ENCODE peak calls at places on chromosomes 1 and 21, in five cellular contexts. H is breast epithelium, K is adrenal gland, J is right cardiac atrium, O is left ventricle myocardium inferior. P is an unnamed sample. For H3K4me1, the result is how much of the 10 kb centered on the place peaks cover.

GRCh38 chr1:169109561-169110134 is 3.2 kb downstream of the ATP1B1 start:
- DNase-seq in K (peak), H (peak), J (peak), O (peak), P (no peak)

GRCh38 chr1:241902376-241903067 is 54.5 kb downstream of the EXO1 start:
- DNase-seq in J (no peak), H (no peak), O (no peak), K (no peak), P (no peak)

GRCh38 chr21:46060596-46061061 is 37.3 kb upstream of the COL6A2 start:
- DNase-seq in J (peak), H (no peak), K (peak), O (peak), P (no peak)

GRCh38 chr1:186828612-186829542 is at the start of gene PLA2G4A:
- DNase-seq in H (no peak), O (peak), K (peak), J (peak), P (no peak)

GRCh38 chr1:33494929-33495328 is 22.5 kb downstream of the ZSCAN20 start:
- DNase-seq in K (no peak), H (no peak), J (no peak), O (no peak), P (no peak)

GRCh38 chr1:24418898-24419628 is 3.5 kb downstream of the NIPAL3 start:
- DNase-seq in H (peak), J (peak), O (no peak), K (no peak), P (peak)

GRCh38 chr1:85865183-85865582 is 156.9 kb upstream of the ZNHIT6 start:
- DNase-seq in H (no peak), J (no peak), K (no peak), O (no peak), P (no peak)

GRCh38 chr1:26234644-26235384 is 814 bp downstream of the CEP85 start:
- DNase-seq in H (no peak), J (no peak), K (no peak), O (no peak), P (peak)

GRCh38 chr1:95431216-95431615 is 197.2 kb downstream of the RWDD3 start:
- DNase-seq in J (no peak), K (no peak), H (no peak), O (no peak), P (no peak)

GRCh38 chr1:178725603-178726517 is 816 bp downstream of the RALGPS2 start:
- DNase-seq in J (peak), K (peak), H (peak), O (peak), P (peak)

GRCh38 chr1:184905601-184906322 is 68.5 kb downstream of the NIBAN1 start:
- DNase-seq in O (no peak), J (no peak), K (no peak), H (no peak), P (no peak)

GRCh38 chr1:31005198-31005597 is 60.3 kb downstream of the PUM1 start:
- DNase-seq in J (no peak), K (no peak), H (no peak), O (no peak), P (no peak)

GRCh38 chr1:101004061-101004460 is 21.5 kb downstream of the DPH5 start:
- DNase-seq in H (no peak), O (no peak), J (no peak), K (no peak), P (no peak)

GRCh38 chr1:194279975-194280374 is 1093.6 kb upstream of the B3GALT2 start:
- DNase-seq in O (no peak), K (no peak), J (no peak), H (no peak), P (no peak)

GRCh38 chr1:116990612-116991151 is 10.9 kb upstream of the CD101 start:
- DNase-seq in J (peak), K (peak), O (peak), H (peak), P (no peak)

GRCh38 chr1:171381866-171382210 is 67.9 kb downstream of the FMO4 start:
- DNase-seq in J (no peak), H (no peak), K (no peak), O (no peak), P (no peak)

GRCh38 chr1:222454782-222455181 is 93.1 kb downstream of the HHIPL2 start:
- DNase-seq in O (peak), H (no peak), K (peak), J (peak), P (no peak)

GRCh38 chr1:42669936-42670335 is 11.7 kb downstream of the PPIH start:
- DNase-seq in H (no peak), J (no peak), O (no peak), K (no peak), P (no peak)

GRCh38 chr1:156676820-156677615 is at the start of gene NES:
- DNase-seq in H (no peak), K (peak), O (peak), J (peak), P (peak)

GRCh38 chr21:45545236-45545570 is 3.0 kb upstream of the SLC19A1 start:
- DNase-seq in O (no peak), H (no peak), K (no peak), J (no peak), P (no peak)

GRCh38 chr1:235326719-235327558 is 1.0 kb downstream of the ARID4B start:
- DNase-seq in H (no peak), J (peak), K (peak), O (peak), P (peak)

GRCh38 chr1:100187912-100188311 is 9.9 kb upstream of the LRRC39 start:
- DNase-seq in K (peak), O (peak), H (no peak), J (peak), P (no peak)

GRCh38 chr1:231387770-231388669 is 34.1 kb downstream of the EGLN1 start:
- DNase-seq in H (no peak), O (no peak), J (no peak), K (no peak), P (no peak)

GRCh38 chr1:231385118-231385748 is 36.9 kb downstream of the EGLN1 start:
- DNase-seq in O (no peak), J (no peak), H (no peak), K (no peak), P (no peak)

GRCh38 chr1:231390071-231390470 is 32.0 kb downstream of the EGLN1 start:
- DNase-seq in H (no peak), O (no peak), J (no peak), K (no peak), P (no peak)

GRCh38 chr1:231383159-231383855 is 38.8 kb downstream of the EGLN1 start:
- DNase-seq in J (no peak), O (no peak), H (no peak), K (no peak), P (no peak)

GRCh38 chr1:231386472-231386871 is 35.6 kb downstream of the EGLN1 start:
- DNase-seq in H (no peak), K (no peak), O (no peak), J (no peak), P (no peak)
- H3K4me1 ChIP-seq in H (under half), K (under half), O (half or more), J (under half), P (under half)

GRCh38 chr1:93692451-93692861 is 10.8 kb upstream of the BCAR3 start:
- DNase-seq in K (no peak), O (no peak), J (no peak), H (no peak), P (no peak)

GRCh38 chr1:93690341-93690740 is 8.7 kb upstream of the BCAR3 start:
- DNase-seq in K (no peak), O (no peak), J (no peak), H (no peak), P (no peak)

GRCh38 chr1:93692001-93692400 is 10.4 kb upstream of the BCAR3 start:
- DNase-seq in J (no peak), K (no peak), H (no peak), O (no peak), P (no peak)

GRCh38 chr1:93690921-93691789 is 9.5 kb upstream of the BCAR3 start:
- DNase-seq in K (no peak), O (no peak), H (no peak), J (no peak), P (no peak)

DNA sequence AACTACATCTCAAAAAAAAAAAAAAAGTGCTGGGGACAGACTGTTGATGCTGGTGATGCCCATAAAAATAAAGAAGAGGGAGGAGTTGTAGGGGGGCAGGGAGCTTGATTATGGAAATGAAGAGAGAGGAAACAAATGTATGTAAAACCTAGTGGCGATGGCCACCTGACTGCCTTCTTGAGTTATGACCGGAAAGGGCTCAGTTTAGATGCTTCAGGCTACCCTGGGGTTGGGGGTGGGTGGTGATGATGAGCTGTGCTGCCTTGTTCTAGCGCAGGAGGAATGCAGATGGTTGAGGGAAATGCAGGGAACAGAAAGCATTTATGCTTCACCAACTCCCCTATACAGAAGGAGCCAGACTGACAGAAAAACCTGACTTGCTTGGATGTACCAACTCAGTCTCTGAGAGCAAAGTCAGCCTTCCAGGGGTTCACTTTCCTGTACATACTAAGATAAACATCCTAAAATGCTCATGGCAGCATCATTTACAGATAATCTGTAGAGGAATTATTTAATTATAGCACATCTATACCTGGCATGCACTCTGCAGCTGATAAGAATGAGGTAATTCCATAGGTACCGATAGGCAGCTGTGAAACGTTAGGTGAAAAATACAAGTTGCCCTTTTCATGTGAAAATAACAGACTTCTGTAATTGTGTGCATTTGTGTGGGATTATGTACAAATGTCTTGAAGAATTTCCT is 8.0 kb upstream of the BCAR3 start:
- DNase-seq in O (no peak), H (no peak), K (no peak), J (no peak), P (no peak)
- H3K4me1 ChIP-seq in O (under half), H (under half), K (under half), J (under half), P (under half)

GRCh38 chr1:207962716-207963428 is 51.9 kb upstream of the CD34 start:
- DNase-seq in K (peak), O (peak), H (peak), J (peak), P (no peak)
- H3K4me1 ChIP-seq in K (half or more), O (half or more), H (under half), J (under half), P (under half)

DNA sequence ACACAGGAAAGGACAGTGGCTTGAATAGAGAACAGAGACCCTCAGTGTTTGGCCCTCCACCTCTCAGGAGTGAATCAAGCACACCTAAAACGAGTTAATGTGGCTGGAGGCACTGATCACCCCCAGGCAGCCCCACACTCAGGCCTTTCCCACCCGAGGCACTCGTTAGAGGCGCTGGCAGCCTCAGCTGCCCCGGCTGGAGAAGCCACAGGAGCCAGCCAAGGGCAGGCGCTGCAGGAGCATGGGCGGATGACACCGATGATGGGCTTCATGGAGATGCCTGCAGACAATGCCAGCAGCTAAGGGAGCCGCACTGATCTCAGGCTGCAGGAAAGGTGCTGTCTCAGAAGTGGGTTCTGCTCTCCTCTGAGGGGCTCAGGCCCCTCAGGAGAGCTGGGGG is 24.1 kb upstream of the ABCG1 start:
- DNase-seq in J (no peak), K (no peak), H (no peak), O (no peak), P (no peak)
- H3K4me1 ChIP-seq in J (under half), K (under half), H (under half), O (under half), P (under half)

GRCh38 chr1:230948903-230949302 is 29.8 kb downstream of the TTC13 start:
- DNase-seq in H (no peak), K (no peak), O (no peak), J (no peak), P (no peak)

GRCh38 chr1:230948301-230948700 is 30.4 kb downstream of the TTC13 start:
- DNase-seq in K (no peak), J (no peak), H (no peak), O (no peak), P (no peak)

GRCh38 chr1:230950404-230950803 is 28.3 kb downstream of the TTC13 start:
- DNase-seq in O (no peak), H (no peak), K (no peak), J (no peak), P (no peak)
- H3K4me1 ChIP-seq in O (under half), H (under half), K (under half), J (under half), P (under half)

GRCh38 chr1:202241376-202242079 is 47.9 kb downstream of the LGR6 start:
- DNase-seq in O (no peak), J (no peak), K (no peak), H (peak), P (no peak)

GRCh38 chr1:202243006-202243405 is 49.4 kb downstream of the LGR6 start:
- DNase-seq in H (peak), J (no peak), O (no peak), K (no peak), P (no peak)

GRCh38 chr1:202242080-202242419 is 48.5 kb downstream of the LGR6 start:
- DNase-seq in O (no peak), H (no peak), J (no peak), K (no peak), P (no peak)

GRCh38 chr1:202238914-202239313 is 45.3 kb downstream of the LGR6 start:
- DNase-seq in J (no peak), O (no peak), K (no peak), H (peak), P (no peak)

DNA sequence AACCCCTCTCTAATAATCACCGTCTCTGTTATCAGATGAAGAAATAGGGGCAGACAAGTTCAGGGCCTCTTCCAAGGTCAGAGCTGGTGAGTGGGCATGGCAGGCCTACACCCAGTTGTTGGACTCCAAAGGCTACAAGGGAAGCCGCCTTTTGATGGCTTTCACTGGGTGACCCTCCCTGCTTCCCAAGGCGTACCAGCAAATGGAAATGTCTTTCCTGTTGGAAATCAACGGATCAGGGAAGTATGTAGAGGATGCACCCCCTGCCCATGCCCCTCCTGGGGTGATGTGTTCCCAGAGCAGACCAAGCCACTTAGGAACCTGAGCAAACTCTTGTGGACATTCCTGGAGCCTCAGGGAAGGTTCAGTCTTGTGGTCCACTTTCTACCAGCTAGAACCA is 47.4 kb downstream of the LGR6 start:
- DNase-seq in H (no peak), K (no peak), J (no peak), O (no peak), P (no peak)
- H3K4me1 ChIP-seq in H (under half), K (under half), J (under half), O (under half), P (under half)

GRCh38 chr1:21629971-21630370 is 39.2 kb downstream of the RAP1GAP start:
- DNase-seq in J (no peak), O (no peak), H (no peak), K (no peak), P (no peak)
- H3K4me1 ChIP-seq in J (under half), O (under half), H (under half), K (under half), P (half or more)

GRCh38 chr1:61125895-61126294 is 43.5 kb downstream of the NFIA start:
- DNase-seq in K (no peak), J (no peak), H (no peak), O (no peak), P (no peak)

GRCh38 chr1:61124078-61124477 is 41.7 kb downstream of the NFIA start:
- DNase-seq in J (no peak), O (no peak), K (no peak), H (no peak), P (no peak)

GRCh38 chr1:61125263-61125662 is 42.9 kb downstream of the NFIA start:
- DNase-seq in H (no peak), O (no peak), K (no peak), J (no peak), P (no peak)

GRCh38 chr1:61123321-61123720 is 41.0 kb downstream of the NFIA start:
- DNase-seq in H (no peak), O (no peak), K (no peak), J (no peak), P (no peak)

DNA sequence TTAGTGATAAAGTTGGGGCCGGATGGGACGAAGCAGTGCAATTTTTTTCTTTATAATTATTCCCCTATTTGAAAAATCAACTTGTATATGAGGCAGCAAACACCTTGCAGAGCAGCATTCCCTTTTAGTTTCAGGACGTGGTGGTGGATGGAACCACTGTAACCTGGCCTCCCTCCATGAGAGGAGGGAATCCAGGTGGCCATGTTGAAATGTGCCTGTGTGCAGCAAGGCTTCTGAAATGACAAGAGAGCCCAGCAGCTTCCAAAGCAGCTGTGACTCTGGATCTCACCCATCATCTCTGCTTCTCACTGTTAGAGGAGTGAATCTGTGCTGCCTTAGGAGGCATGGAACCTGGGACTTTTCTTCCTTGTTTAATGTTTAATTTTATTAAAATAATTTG is 42.3 kb downstream of the NFIA start:
- DNase-seq in O (peak), J (peak), H (no peak), K (no peak), P (no peak)
- H3K4me1 ChIP-seq in O (half or more), J (under half), H (under half), K (half or more), P (under half)

GRCh38 chr1:97137862-97138514 is 416.4 kb downstream of the PTBP2 start:
- DNase-seq in K (peak), J (no peak), H (no peak), O (no peak), P (no peak)

GRCh38 chr1:97138515-97139032 is 417.0 kb downstream of the PTBP2 start:
- DNase-seq in O (no peak), J (no peak), K (no peak), H (no peak), P (no peak)

GRCh38 chr1:97136971-97137370 is 415.4 kb downstream of the PTBP2 start:
- DNase-seq in H (no peak), K (no peak), O (no peak), J (no peak), P (no peak)

GRCh38 chr1:97139512-97139911 is 417.9 kb downstream of the PTBP2 start:
- DNase-seq in K (no peak), H (no peak), O (no peak), J (no peak), P (no peak)

GRCh38 chr1:97135972-97136371 is 414.4 kb downstream of the PTBP2 start:
- DNase-seq in K (no peak), H (no peak), O (no peak), J (no peak), P (no peak)
- H3K4me1 ChIP-seq in K (under half), H (under half), O (under half), J (under half), P (under half)